ENCODE peak calls at places on chromosome 12, in eight cellular contexts. One of them, this sample, is unnamed.

GRCh38 chr12:112001555-112001954 is 11.4 kb downstream of the TMEM116 start:
- DNase-seq in effector memory CD4-positive, alpha-beta T cell: no peak
- DNase-seq in tibial artery: no peak
- DNase-seq in neural progenitor cell: no peak
- DNase-seq in ascending aorta: no peak
- DNase-seq in IMR-90: peak
- DNase-seq in caudate nucleus: no peak
- DNase-seq in testis: no peak
- DNase-seq in this sample: no peak

GRCh38 chr12:90080616-90081015 is 372.0 kb upstream of the ATP2B1 start:
- DNase-seq in effector memory CD4-positive, alpha-beta T cell: no peak
- DNase-seq in tibial artery: no peak
- DNase-seq in neural progenitor cell: no peak
- DNase-seq in ascending aorta: no peak
- DNase-seq in IMR-90: no peak
- DNase-seq in caudate nucleus: no peak
- DNase-seq in testis: no peak
- DNase-seq in this sample: no peak

GRCh38 chr12:69027411-69027811 is 94.4 kb upstream of the CPM start:
- DNase-seq in effector memory CD4-positive, alpha-beta T cell: no peak
- DNase-seq in tibial artery: no peak
- DNase-seq in neural progenitor cell: no peak
- DNase-seq in ascending aorta: no peak
- DNase-seq in IMR-90: peak
- DNase-seq in caudate nucleus: no peak
- DNase-seq in testis: no peak
- DNase-seq in this sample: no peak

GRCh38 chr12:29428630-29429029 is 47.7 kb upstream of the ERGIC2 start:
- DNase-seq in effector memory CD4-positive, alpha-beta T cell: no peak
- DNase-seq in tibial artery: no peak
- DNase-seq in neural progenitor cell: no peak
- DNase-seq in ascending aorta: no peak
- DNase-seq in IMR-90: peak
- DNase-seq in caudate nucleus: no peak
- DNase-seq in testis: no peak
- DNase-seq in this sample: no peak

GRCh38 chr12:52005903-52006703 is 643 bp upstream of the TAMALIN start:
- DNase-seq in effector memory CD4-positive, alpha-beta T cell: no peak
- DNase-seq in tibial artery: peak
- DNase-seq in neural progenitor cell: peak
- DNase-seq in ascending aorta: peak
- DNase-seq in IMR-90: no peak
- DNase-seq in caudate nucleus: no peak
- DNase-seq in testis: peak
- DNase-seq in this sample: no peak

GRCh38 chr12:65728348-65728912 is 95.9 kb upstream of the HMGA2 start:
- DNase-seq in effector memory CD4-positive, alpha-beta T cell: no peak
- DNase-seq in tibial artery: no peak
- DNase-seq in neural progenitor cell: no peak
- DNase-seq in ascending aorta: no peak
- DNase-seq in IMR-90: no peak
- DNase-seq in caudate nucleus: no peak
- DNase-seq in testis: no peak
- DNase-seq in this sample: no peak

GRCh38 chr12:118979763-118980406 is 1.5 kb upstream of the SRRM4 start:
- DNase-seq in effector memory CD4-positive, alpha-beta T cell: no peak
- DNase-seq in tibial artery: no peak
- DNase-seq in neural progenitor cell: peak
- DNase-seq in ascending aorta: no peak
- DNase-seq in IMR-90: peak
- DNase-seq in caudate nucleus: no peak
- DNase-seq in testis: peak
- DNase-seq in this sample: no peak

GRCh38 chr12:42737364-42737763 is 147.8 kb upstream of the PRICKLE1 start:
- DNase-seq in effector memory CD4-positive, alpha-beta T cell: no peak
- DNase-seq in tibial artery: no peak
- DNase-seq in neural progenitor cell: no peak
- DNase-seq in ascending aorta: no peak
- DNase-seq in IMR-90: no peak
- DNase-seq in caudate nucleus: no peak
- DNase-seq in testis: no peak
- DNase-seq in this sample: no peak

GRCh38 chr12:109697877-109698468 is 15.7 kb upstream of the FAM222A start:
- DNase-seq in effector memory CD4-positive, alpha-beta T cell: no peak
- DNase-seq in tibial artery: no peak
- DNase-seq in neural progenitor cell: peak
- DNase-seq in ascending aorta: no peak
- DNase-seq in IMR-90: no peak
- DNase-seq in caudate nucleus: no peak
- DNase-seq in testis: no peak
- DNase-seq in this sample: no peak

GRCh38 chr12:107377596-107378385 is 284.4 kb upstream of the CRY1 start:
- DNase-seq in effector memory CD4-positive, alpha-beta T cell: no peak
- DNase-seq in tibial artery: no peak
- DNase-seq in neural progenitor cell: no peak
- DNase-seq in ascending aorta: no peak
- DNase-seq in IMR-90: no peak
- DNase-seq in caudate nucleus: no peak
- DNase-seq in testis: no peak
- DNase-seq in this sample: no peak

GRCh38 chr12:124524231-124524925 is 43.0 kb downstream of the NCOR2 start:
- DNase-seq in effector memory CD4-positive, alpha-beta T cell: no peak
- DNase-seq in tibial artery: no peak
- DNase-seq in neural progenitor cell: no peak
- DNase-seq in ascending aorta: no peak
- DNase-seq in IMR-90: peak
- DNase-seq in caudate nucleus: no peak
- DNase-seq in testis: no peak
- DNase-seq in this sample: no peak

GRCh38 chr12:27814851-27815591 is 35.0 kb upstream of the MANSC4 start:
- DNase-seq in effector memory CD4-positive, alpha-beta T cell: no peak
- DNase-seq in tibial artery: no peak
- DNase-seq in neural progenitor cell: no peak
- DNase-seq in ascending aorta: no peak
- DNase-seq in IMR-90: peak
- DNase-seq in caudate nucleus: no peak
- DNase-seq in testis: no peak
- DNase-seq in this sample: no peak

GRCh38 chr12:53624453-53624852 is 1.7 kb downstream of the ATF7 start:
- DNase-seq in effector memory CD4-positive, alpha-beta T cell: no peak
- DNase-seq in tibial artery: no peak
- DNase-seq in neural progenitor cell: no peak
- DNase-seq in ascending aorta: no peak
- DNase-seq in IMR-90: peak
- DNase-seq in caudate nucleus: no peak
- DNase-seq in testis: no peak
- DNase-seq in this sample: no peak
- H3K27ac ChIP-seq in effector memory CD4-positive, alpha-beta T cell: no peak
- H3K27ac ChIP-seq in tibial artery: peak
- H3K27ac ChIP-seq in neural progenitor cell: no peak
- H3K27ac ChIP-seq in ascending aorta: peak
- H3K27ac ChIP-seq in IMR-90: no peak
- H3K27ac ChIP-seq in caudate nucleus: peak
- H3K27ac ChIP-seq in testis: peak
- H3K27ac ChIP-seq in this sample: no peak

GRCh38 chr12:31342314-31342713 is 16.4 kb upstream of the SINHCAF start:
- DNase-seq in effector memory CD4-positive, alpha-beta T cell: no peak
- DNase-seq in tibial artery: no peak
- DNase-seq in neural progenitor cell: no peak
- DNase-seq in ascending aorta: no peak
- DNase-seq in IMR-90: no peak
- DNase-seq in caudate nucleus: no peak
- DNase-seq in testis: no peak
- DNase-seq in this sample: no peak

GRCh38 chr12:31343139-31343538 is 17.2 kb upstream of the SINHCAF start:
- DNase-seq in effector memory CD4-positive, alpha-beta T cell: no peak
- DNase-seq in tibial artery: no peak
- DNase-seq in neural progenitor cell: no peak
- DNase-seq in ascending aorta: no peak
- DNase-seq in IMR-90: no peak
- DNase-seq in caudate nucleus: no peak
- DNase-seq in testis: no peak
- DNase-seq in this sample: no peak

GRCh38 chr12:31346211-31346610 is 20.3 kb upstream of the SINHCAF start:
- DNase-seq in effector memory CD4-positive, alpha-beta T cell: no peak
- DNase-seq in tibial artery: no peak
- DNase-seq in neural progenitor cell: no peak
- DNase-seq in ascending aorta: no peak
- DNase-seq in IMR-90: no peak
- DNase-seq in caudate nucleus: no peak
- DNase-seq in testis: no peak
- DNase-seq in this sample: no peak
- H3K27ac ChIP-seq in effector memory CD4-positive, alpha-beta T cell: no peak
- H3K27ac ChIP-seq in tibial artery: no peak
- H3K27ac ChIP-seq in neural progenitor cell: no peak
- H3K27ac ChIP-seq in ascending aorta: no peak
- H3K27ac ChIP-seq in IMR-90: no peak
- H3K27ac ChIP-seq in caudate nucleus: no peak
- H3K27ac ChIP-seq in testis: no peak
- H3K27ac ChIP-seq in this sample: no peak

GRCh38 chr12:101372431-101372830 is 35.1 kb downstream of the ARL1 start:
- DNase-seq in effector memory CD4-positive, alpha-beta T cell: no peak
- DNase-seq in tibial artery: no peak
- DNase-seq in neural progenitor cell: no peak
- DNase-seq in ascending aorta: no peak
- DNase-seq in IMR-90: no peak
- DNase-seq in caudate nucleus: no peak
- DNase-seq in testis: no peak
- DNase-seq in this sample: no peak
- H3K27ac ChIP-seq in effector memory CD4-positive, alpha-beta T cell: no peak
- H3K27ac ChIP-seq in tibial artery: no peak
- H3K27ac ChIP-seq in neural progenitor cell: no peak
- H3K27ac ChIP-seq in ascending aorta: no peak
- H3K27ac ChIP-seq in IMR-90: no peak
- H3K27ac ChIP-seq in caudate nucleus: no peak
- H3K27ac ChIP-seq in testis: no peak
- H3K27ac ChIP-seq in this sample: no peak

GRCh38 chr12:92978607-92979006 is 49.5 kb upstream of the EEA1 start:
- DNase-seq in effector memory CD4-positive, alpha-beta T cell: no peak
- DNase-seq in tibial artery: no peak
- DNase-seq in neural progenitor cell: no peak
- DNase-seq in ascending aorta: no peak
- DNase-seq in IMR-90: no peak
- DNase-seq in caudate nucleus: no peak
- DNase-seq in testis: no peak
- DNase-seq in this sample: no peak

GRCh38 chr12:92971869-92972524 is 42.9 kb upstream of the EEA1 start:
- DNase-seq in effector memory CD4-positive, alpha-beta T cell: no peak
- DNase-seq in tibial artery: no peak
- DNase-seq in neural progenitor cell: no peak
- DNase-seq in ascending aorta: no peak
- DNase-seq in IMR-90: peak
- DNase-seq in caudate nucleus: no peak
- DNase-seq in testis: no peak
- DNase-seq in this sample: no peak

GRCh38 chr12:92974759-92975158 is 45.7 kb upstream of the EEA1 start:
- DNase-seq in effector memory CD4-positive, alpha-beta T cell: no peak
- DNase-seq in tibial artery: no peak
- DNase-seq in neural progenitor cell: no peak
- DNase-seq in ascending aorta: no peak
- DNase-seq in IMR-90: no peak
- DNase-seq in caudate nucleus: no peak
- DNase-seq in testis: no peak
- DNase-seq in this sample: no peak

GRCh38 chr12:92977326-92977725 is 48.2 kb upstream of the EEA1 start:
- DNase-seq in effector memory CD4-positive, alpha-beta T cell: no peak
- DNase-seq in tibial artery: no peak
- DNase-seq in neural progenitor cell: no peak
- DNase-seq in ascending aorta: no peak
- DNase-seq in IMR-90: no peak
- DNase-seq in caudate nucleus: no peak
- DNase-seq in testis: no peak
- DNase-seq in this sample: peak

DNA sequence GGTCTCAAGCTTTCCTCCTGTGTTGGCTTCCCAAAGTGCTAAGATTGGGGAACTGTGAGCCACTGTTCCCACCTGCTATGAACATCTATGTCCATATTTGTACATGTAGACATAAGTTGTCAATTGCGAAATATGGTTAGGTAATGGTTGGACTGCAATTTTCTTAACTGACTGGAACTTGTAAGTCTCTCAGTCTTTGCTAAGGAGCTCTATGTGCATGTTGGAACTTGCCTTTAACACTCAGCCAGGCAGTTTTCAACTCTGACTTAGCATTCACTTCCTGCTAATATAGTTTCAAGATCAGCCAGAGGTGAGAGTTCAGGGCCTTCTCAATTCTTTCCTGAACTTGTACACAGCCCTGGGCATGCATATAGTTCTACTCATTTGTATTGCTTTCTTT is 44.5 kb upstream of the EEA1 start:
- DNase-seq in effector memory CD4-positive, alpha-beta T cell: no peak
- DNase-seq in tibial artery: no peak
- DNase-seq in neural progenitor cell: no peak
- DNase-seq in ascending aorta: no peak
- DNase-seq in IMR-90: peak
- DNase-seq in caudate nucleus: no peak
- DNase-seq in testis: no peak
- DNase-seq in this sample: no peak
- H3K27ac ChIP-seq in effector memory CD4-positive, alpha-beta T cell: no peak
- H3K27ac ChIP-seq in tibial artery: no peak
- H3K27ac ChIP-seq in neural progenitor cell: no peak
- H3K27ac ChIP-seq in ascending aorta: no peak
- H3K27ac ChIP-seq in IMR-90: peak
- H3K27ac ChIP-seq in caudate nucleus: no peak
- H3K27ac ChIP-seq in testis: no peak
- H3K27ac ChIP-seq in this sample: no peak

This sample was measured in naive thymus-derived CD4-positive, alpha-beta T cell.